ENCODE peak calls at places on chromosomes 16 and 17, in eight cellular contexts. K is neural progenitor cell, S is SK-N-SH, E is HCT116, I is PC-3, C is hepatocyte, V is MM.1S, D is OCI-LY7. B is an unnamed sample.

GRCh38 chr17:65387322-65387721 is 174.1 kb downstream of the AXIN2 start:
- DNase-seq in I (no peak), S (no peak), D (no peak), C (no peak), K (no peak), V (no peak), E (no peak), B (no peak)

GRCh38 chr17:82468692-82469091 is 10.2 kb downstream of the NARF start:
- DNase-seq in C (no peak), V (no peak), I (no peak), S (no peak), D (no peak), E (no peak), K (no peak), B (no peak)

GRCh38 chr17:69853533-69854262 is 221.3 kb upstream of the KCNJ16 start:
- DNase-seq in S (no peak), C (no peak), E (no peak), D (no peak), I (no peak), V (no peak), K (no peak), B (no peak)

GRCh38 chr16:80058236-80058635 is 457.7 kb upstream of the MAF start:
- DNase-seq in S (no peak), V (no peak), E (no peak), I (no peak), C (peak; percentile 44), D (no peak), K (no peak), B (no peak)

GRCh38 chr17:50100921-50101345 is 5.8 kb downstream of the PDK2 start:
- DNase-seq in C (peak; percentile 52), D (no peak), K (no peak), I (no peak), S (no peak), V (no peak), E (no peak), B (peak; percentile 35)

GRCh38 chr17:50853781-50854180 is 12.4 kb downstream of the TOB1 start:
- DNase-seq in I (no peak), C (no peak), K (no peak), S (no peak), V (no peak), D (no peak), E (no peak), B (no peak)

GRCh38 chr16:30659507-30660423 is 1.5 kb downstream of the FBRS start:
- DNase-seq in I (no peak), C (no peak), K (peak; percentile 88), D (peak; percentile 26), E (no peak), V (peak; percentile 28), S (peak; percentile 82), B (peak; percentile 43)

GRCh38 chr17:21275047-21275578 is 9.4 kb upstream of the MAP2K3 start:
- DNase-seq in I (no peak), D (no peak), C (peak; percentile 22), V (no peak), S (peak; percentile 62), K (peak; percentile 30), E (no peak), B (peak; percentile 55)

GRCh38 chr17:46866325-46866724 is 14.9 kb downstream of the WNT9B start:
- DNase-seq in V (no peak), I (no peak), D (no peak), E (no peak), C (no peak), S (no peak), K (no peak), B (no peak)

GRCh38 chr16:12199524-12199923 is 223.0 kb downstream of the SNX29 start:
- DNase-seq in K (peak; percentile 20), V (no peak), D (no peak), E (no peak), I (no peak), S (no peak), C (peak; percentile 49), B (peak; percentile 40)

GRCh38 chr17:685006-685405 is 29.6 kb downstream of the VPS53 start:
- DNase-seq in K (no peak), V (no peak), D (no peak), S (no peak), I (no peak), E (no peak), C (no peak), B (no peak)

GRCh38 chr16:22001591-22001990 is 675 bp upstream of the PDZD9 start:
- DNase-seq in D (no peak), S (no peak), V (no peak), E (no peak), I (peak; percentile 82), K (no peak), C (no peak), B (no peak)

GRCh38 chr16:77584205-77584859 is 138.0 kb upstream of the NUDT7 start:
- DNase-seq in E (peak; percentile 46), C (peak; percentile 74), V (peak; percentile 23), I (peak; percentile 72), D (peak; percentile 57), K (peak; percentile 70), S (peak; percentile 55), B (peak; percentile 78)

GRCh38 chr16:8026450-8026849 is 563.9 kb downstream of the TMEM114 start:
- DNase-seq in V (peak; percentile 25), D (no peak), K (peak; percentile 53), S (no peak), E (no peak), C (peak; percentile 34), I (peak; percentile 1), B (peak; percentile 52)

GRCh38 chr16:65283238-65283651 is 161.4 kb upstream of the CDH11 start:
- DNase-seq in V (no peak), I (no peak), K (no peak), C (peak; percentile 5), E (no peak), D (no peak), S (peak; percentile 71), B (no peak)

GRCh38 chr16:23949630-23950290 is 114.0 kb downstream of the PRKCB start:
- DNase-seq in K (no peak), E (no peak), V (no peak), C (no peak), I (no peak), S (no peak), D (peak; percentile 59), B (no peak)

GRCh38 chr17:7432296-7432695 is 2.9 kb upstream of the TMEM102 start:
- DNase-seq in K (no peak), C (no peak), V (no peak), S (no peak), I (no peak), D (no peak), E (no peak), B (no peak)

GRCh38 chr17:75078097-75079022 is 9.4 kb upstream of the SLC16A5 start:
- DNase-seq in S (no peak), V (no peak), D (no peak), C (peak; percentile 65), I (peak; percentile 96), K (no peak), E (peak; percentile 69), B (no peak)

GRCh38 chr16:23333034-23333579 is 31.0 kb downstream of the SCNN1B start:
- DNase-seq in I (no peak), S (no peak), D (no peak), V (no peak), C (no peak), K (no peak), E (no peak), B (no peak)

GRCh38 chr16:20774703-20775362 is 11.0 kb downstream of the ACSM3 start:
- DNase-seq in D (peak; percentile 67), K (peak; percentile 76), E (peak; percentile 68), C (peak; percentile 71), I (peak; percentile 83), V (peak; percentile 41), S (peak; percentile 44), B (peak; percentile 92)

GRCh38 chr17:37506678-37507077 is 17.0 kb downstream of the DUSP14 start:
- DNase-seq in K (peak; percentile 77), E (peak; percentile 23), S (peak; percentile 70), V (peak; percentile 20), C (peak; percentile 34), D (peak; percentile 49), I (peak; percentile 46), B (peak; percentile 91)

GRCh38 chr17:79607941-79608728 is 2.7 kb downstream of the RBFOX3 start:
- DNase-seq in E (peak; percentile 12), K (peak; percentile 88), V (no peak), S (peak; percentile 58), C (peak; percentile 84), D (no peak), I (peak; percentile 45), B (peak; percentile 90)

GRCh38 chr17:81193051-81193410 is 27.0 kb upstream of the AATK start:
- DNase-seq in I (no peak), K (no peak), S (no peak), V (no peak), D (no peak), E (no peak), C (no peak), B (no peak)

GRCh38 chr16:27428035-27428785 is 26.2 kb downstream of the IL21R start:
- DNase-seq in E (no peak), V (no peak), S (no peak), C (no peak), K (no peak), I (no peak), D (no peak), B (no peak)
- TF ChIP-seq CTCF in E (peak; percentile 40), V (no peak), S (peak; percentile 18), C (no peak), K (peak; percentile 9), I (peak; percentile 38), D (peak; percentile 71), B (peak; percentile 38)

GRCh38 chr17:66691644-66692500 is 143.0 kb upstream of the CACNG5 start:
- DNase-seq in S (no peak), I (peak; percentile 78), V (no peak), E (no peak), D (no peak), K (no peak), C (no peak), B (no peak)
- TF ChIP-seq EZH2phosphoT487 in S (no peak), I (no peak), V (no peak), E (no peak), D (no peak), K (no peak), C (no peak), B (no peak)

GRCh38 chr17:55660171-55660886 is 62.3 kb downstream of the TMEM100 start:
- DNase-seq in C (peak; percentile 46), K (peak; percentile 28), S (no peak), D (peak; percentile 53), E (no peak), I (no peak), V (no peak), B (no peak)
- TF ChIP-seq CTCF in C (no peak), K (no peak), S (no peak), D (no peak), E (no peak), I (no peak), V (no peak), B (no peak)

DNA sequence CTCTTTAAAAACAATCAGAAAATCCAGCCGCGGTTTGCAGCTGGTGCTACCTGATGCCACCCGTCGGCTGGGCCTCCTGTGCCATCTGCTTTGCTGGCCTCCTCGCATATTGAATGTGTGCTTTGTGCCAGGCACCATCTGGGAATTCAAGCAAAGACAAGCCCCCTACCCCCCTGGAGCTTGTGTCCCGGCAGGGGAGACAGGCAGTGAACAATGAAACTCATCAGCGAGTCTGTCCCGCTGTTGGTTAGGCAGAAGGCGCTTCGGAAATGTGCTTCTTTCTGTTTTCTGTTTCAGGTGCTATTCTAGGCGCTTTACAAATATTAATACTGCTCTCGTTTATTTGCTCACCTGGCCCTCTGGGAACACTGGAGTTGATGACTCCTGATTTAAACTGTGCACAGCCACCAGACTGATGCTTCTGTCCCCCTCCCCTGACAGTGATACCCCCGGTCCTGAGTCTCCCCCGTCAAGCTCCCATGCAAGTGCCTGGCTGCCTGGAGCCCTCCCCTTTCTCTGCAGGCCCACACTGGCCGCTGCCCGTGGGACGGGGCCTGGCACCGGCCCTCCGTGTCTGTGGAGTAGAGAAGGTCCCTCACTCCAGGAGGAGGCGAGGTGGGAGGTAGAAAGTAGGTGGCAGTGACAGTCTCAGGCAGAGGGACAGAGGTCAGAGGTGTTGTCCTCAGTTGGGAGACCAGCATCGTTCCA is 126.1 kb upstream of the PLCG2 start:
- DNase-seq in I (no peak), K (peak; percentile 68), C (no peak), E (no peak), D (no peak), V (peak; percentile 70), S (no peak), B (peak; percentile 45)
- TF ChIP-seq EZH2phosphoT487 in I (no peak), K (no peak), C (no peak), E (no peak), D (no peak), V (no peak), S (no peak), B (no peak)